ENCODE peak calls at places on chromosomes 16 and 17, in seven cellular contexts. L, K, R, N, Y, M and A are unnamed samples.

GRCh38 chr16:72860726-72861562 is 187.0 kb downstream of the ZFHX3 start:
- DNase-seq in M (peak; percentile 77), L (no peak), Y (no peak), N (no peak), K (no peak), R (no peak), A (no peak)

GRCh38 chr16:68049448-68049847 is 26.4 kb downstream of the DUS2 start:
- DNase-seq in M (no peak), R (no peak), L (no peak), K (no peak), Y (no peak), N (no peak), A (no peak)

GRCh38 chr17:51585514-51586104 is 325.3 kb downstream of the UTP18 start:
- DNase-seq in K (no peak), M (peak; percentile 43), L (no peak), Y (no peak), R (peak; percentile 43), N (peak; percentile 40), A (peak; percentile 40)

GRCh38 chr17:40846515-40847155 is 20.4 kb downstream of the KRT12 start:
- DNase-seq in R (no peak), N (no peak), Y (no peak), K (no peak), M (no peak), L (no peak), A (no peak)

GRCh38 chr17:45293413-45294211 is 23.2 kb downstream of the MAP3K14 start:
- DNase-seq in N (peak; percentile 97), R (peak; percentile 74), K (peak; percentile 87), M (peak; percentile 88), Y (peak; percentile 77), L (no peak), A (peak; percentile 50)

GRCh38 chr17:19867094-19867653 is 562 bp downstream of the ULK2 start:
- DNase-seq in N (peak; percentile 81), M (peak; percentile 79), K (peak; percentile 62), Y (peak; percentile 77), L (peak; percentile 54), R (peak; percentile 57), A (peak; percentile 77)

GRCh38 chr16:1980026-1980769 is 1.1 kb downstream of the NOXO1 start:
- DNase-seq in L (no peak), M (no peak), K (no peak), R (no peak), N (no peak), Y (no peak), A (no peak)

GRCh38 chr16:67216612-67217490 is 10.1 kb upstream of the TMEM208 start:
- DNase-seq in L (no peak), R (peak; percentile 82), M (no peak), K (no peak), N (no peak), Y (no peak), A (no peak)

GRCh38 chr17:64736804-64737492 is 74.8 kb upstream of the SMURF2 start:
- DNase-seq in R (peak; percentile 42), K (peak; percentile 77), Y (no peak), N (peak; percentile 83), L (peak; percentile 38), M (peak; percentile 39), A (no peak)

GRCh38 chr17:48597775-48598631 is 4.4 kb upstream of the HOXB5 start:
- DNase-seq in M (no peak), R (no peak), Y (no peak), N (no peak), K (no peak), L (peak; percentile 55), A (no peak)

GRCh38 chr17:29293890-29294579 is at the start of gene NUFIP2:
- DNase-seq in M (peak; percentile 100), R (peak; percentile 94), L (peak; percentile 99), K (peak; percentile 99), N (peak; percentile 100), Y (peak; percentile 99), A (peak; percentile 98)
- TF ChIP-seq CTCF in M (no peak), R (no peak), L (no peak), K (no peak), N (no peak), Y (peak; percentile 29), A (no peak)

DNA sequence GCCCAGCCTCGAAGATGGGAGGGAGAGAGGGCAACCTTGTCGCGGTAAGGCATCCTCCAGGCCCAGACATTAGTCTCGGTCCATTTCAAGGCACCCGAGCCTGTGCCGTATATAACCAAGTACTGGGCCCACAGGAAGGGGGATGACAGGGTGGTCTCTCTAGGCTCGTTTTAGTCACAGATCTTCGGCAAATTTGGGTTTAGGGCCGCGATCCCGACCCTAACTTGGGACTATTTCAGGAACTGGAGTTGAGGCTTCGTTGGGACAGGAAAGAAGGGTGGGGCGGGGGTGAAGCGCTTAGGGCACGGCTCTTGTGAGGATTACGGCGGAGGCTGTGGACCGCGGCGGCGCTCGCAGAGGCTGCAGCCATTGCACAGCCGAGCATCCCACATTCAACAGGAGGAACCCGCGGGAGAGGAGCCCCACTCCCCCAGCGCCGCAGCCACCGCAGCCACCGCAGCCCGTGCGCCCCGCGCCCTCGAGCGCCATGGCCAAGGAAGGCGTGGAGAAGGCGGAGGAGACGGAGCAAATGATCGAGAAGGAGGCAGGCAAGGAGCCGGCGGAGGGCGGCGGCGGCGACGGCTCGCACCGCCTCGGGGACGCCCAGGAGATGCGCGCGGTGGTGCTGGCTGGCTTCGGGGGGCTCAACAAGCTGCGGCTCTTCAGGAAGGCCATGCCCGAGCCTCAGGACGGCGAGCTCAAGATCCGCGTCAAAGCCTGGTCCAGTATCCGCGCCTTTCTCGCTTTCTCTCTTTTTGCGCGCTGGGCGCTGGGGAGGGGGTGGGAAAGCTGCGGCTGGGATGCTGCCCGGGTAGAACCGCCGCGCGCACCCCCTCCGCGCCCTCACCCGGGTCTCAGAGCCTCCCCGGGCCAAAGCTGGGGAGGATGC is at the start of gene VAT1L:
- DNase-seq in N (peak; percentile 44), M (peak; percentile 53), Y (peak; percentile 79), R (peak; percentile 15), L (no peak), K (peak; percentile 50), A (peak; percentile 75)
- TF ChIP-seq CTCF in N (no peak), M (no peak), Y (no peak), R (no peak), L (no peak), K (no peak), A (no peak)

GRCh38 chr16:10930755-10931093 is 11.5 kb downstream of the DEXI start:
- DNase-seq in R (no peak), K (no peak), L (peak; percentile 49), Y (no peak), N (no peak), M (no peak), A (peak; percentile 33)
- TF ChIP-seq CTCF in R (peak; percentile 9), K (no peak), L (peak; percentile 60), Y (no peak), N (no peak), M (no peak), A (no peak)

DNA sequence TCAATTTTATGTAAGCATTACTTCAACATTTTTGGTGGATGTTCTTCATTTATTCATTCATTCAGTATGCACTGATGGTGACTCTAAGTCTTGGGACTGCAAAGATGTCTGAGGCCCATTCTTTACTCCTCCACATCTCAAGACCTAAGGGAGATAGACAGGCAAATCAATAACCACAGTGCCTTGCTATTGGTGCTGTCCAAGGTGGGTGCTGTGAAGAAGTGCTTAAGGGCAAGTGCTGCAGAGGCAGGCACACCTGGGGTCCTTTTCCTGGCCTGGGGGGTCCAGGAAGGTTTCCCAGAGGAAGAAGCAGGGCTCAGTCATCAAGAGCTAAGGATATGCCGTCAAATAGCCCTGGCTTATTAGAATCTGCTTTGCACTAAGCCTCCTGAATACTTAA is 77.6 kb downstream of the CDH13 start:
- DNase-seq in K (no peak), Y (no peak), R (no peak), N (no peak), M (no peak), L (no peak), A (no peak)
- TF ChIP-seq CTCF in K (no peak), Y (no peak), R (no peak), N (no peak), M (no peak), L (no peak), A (no peak)

DNA sequence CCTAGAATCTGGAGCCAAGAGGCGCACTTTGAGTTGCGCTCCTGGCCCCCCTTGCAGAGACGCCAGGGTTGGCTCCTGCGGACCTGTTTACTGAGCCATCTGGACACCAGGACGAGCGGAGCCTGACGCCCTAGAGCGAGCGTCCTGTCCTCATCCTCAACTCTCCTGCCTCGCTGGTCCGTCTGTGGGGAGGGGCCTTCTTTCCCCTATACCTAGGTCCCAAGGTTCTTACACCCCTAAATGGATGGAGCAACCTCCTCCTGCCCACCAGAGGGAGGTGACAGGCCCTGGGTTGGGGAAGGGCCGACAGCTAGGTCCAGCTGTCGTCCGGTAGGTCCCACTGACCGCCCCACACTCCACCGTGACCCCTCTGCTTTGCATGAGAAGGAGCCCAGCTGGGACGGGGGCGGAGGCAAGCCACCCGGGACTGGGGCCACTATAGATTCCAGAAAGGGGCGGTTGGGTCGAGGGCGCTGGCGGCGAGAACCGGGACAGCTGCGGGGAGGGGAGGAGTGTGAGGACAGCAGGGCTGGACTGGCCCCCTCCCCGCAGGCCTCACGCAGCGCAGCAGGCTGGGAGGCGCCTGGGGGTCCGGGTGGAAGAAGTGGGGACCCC is 3.0 kb upstream of the LHX1 start:
- DNase-seq in K (no peak), R (no peak), M (no peak), Y (no peak), L (no peak), N (peak; percentile 29), A (peak; percentile 57)
- TF ChIP-seq CTCF in K (no peak), R (peak; percentile 3), M (no peak), Y (no peak), L (no peak), N (no peak), A (no peak)